ENCODE peak calls at places on chromosomes 6 and 20, in four cellular contexts. M is HCT116, J is colonic mucosa, N is adrenal gland. X is an unnamed sample. For H3K4me1, the result is how much of the 10 kb centered on the place peaks cover.

GRCh38 chr6:44446626-44447297 is 59.3 kb downstream of the CDC5L start:
- DNase-seq in J (no peak), M (no peak), N (no peak), X (no peak)

GRCh38 chr6:148980234-148980633 is 233.4 kb downstream of the UST start:
- DNase-seq in N (no peak), J (no peak), M (no peak), X (no peak)

GRCh38 chr6:151440930-151441329 is 11.0 kb downstream of the RMND1 start:
- DNase-seq in N (no peak), J (no peak), M (no peak), X (no peak)

GRCh38 chr6:125956506-125957390 is at the start of gene HINT3:
- DNase-seq in M (peak), J (peak), N (peak), X (peak)

GRCh38 chr20:45330476-45330875 is 17.7 kb downstream of the SDC4 start:
- DNase-seq in N (no peak), J (no peak), M (no peak), X (no peak)

GRCh38 chr6:41871677-41872076 is 23.5 kb downstream of the USP49 start:
- DNase-seq in M (no peak), J (no peak), N (no peak), X (no peak)

GRCh38 chr6:147132889-147133288 is 71.3 kb upstream of the STXBP5 start:
- DNase-seq in M (no peak), J (no peak), N (no peak), X (no peak)

GRCh38 chr20:64131406-64131805 is 24.0 kb upstream of the NPBWR2 start:
- DNase-seq in N (no peak), M (no peak), J (peak), X (peak)

GRCh38 chr20:5703542-5704215 is 46.5 kb upstream of the SHLD1 start:
- DNase-seq in N (no peak), M (no peak), J (no peak), X (no peak)

GRCh38 chr20:9616455-9616805 is 102.0 kb downstream of the LAMP5 start:
- DNase-seq in N (no peak), M (no peak), J (no peak), X (no peak)

GRCh38 chr6:138970856-138971425 is 17.1 kb downstream of the REPS1 start:
- DNase-seq in N (no peak), J (no peak), M (peak), X (no peak)

GRCh38 chr20:568097-568864 is 24.7 kb upstream of the CSNK2A1 start:
- DNase-seq in M (no peak), J (no peak), N (no peak), X (no peak)

GRCh38 chr6:76230711-76231110 is 158.2 kb upstream of the IMPG1 start:
- DNase-seq in M (peak), J (no peak), N (no peak), X (no peak)

GRCh38 chr6:54194067-54194466 is 82.8 kb downstream of the MLIP start:
- DNase-seq in J (no peak), M (peak), N (no peak), X (peak)

DNA sequence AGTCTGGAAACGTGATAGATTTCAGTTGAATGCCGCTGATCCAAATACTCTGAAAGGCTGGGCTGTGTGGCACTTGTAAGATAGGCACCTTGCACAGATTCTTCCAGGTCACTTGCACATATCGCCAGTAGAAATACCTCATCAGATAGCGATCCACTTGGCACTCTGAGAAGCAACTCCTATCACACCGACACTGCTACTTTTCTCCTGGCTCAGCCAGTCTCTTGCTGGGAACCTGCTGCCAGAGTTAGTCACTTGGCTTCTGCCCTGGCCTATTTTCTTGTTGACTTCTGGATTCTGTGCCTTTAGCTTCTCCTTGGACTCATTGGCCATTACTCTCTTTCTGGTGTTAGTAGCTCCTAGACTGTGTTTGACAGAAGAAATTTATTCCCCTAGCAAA is 66.6 kb downstream of the UTRN start:
- DNase-seq in N (peak), M (no peak), J (no peak), X (no peak)
- H3K4me1 ChIP-seq in N (half or more), M (under half), J (under half), X (under half)

GRCh38 chr6:1970151-1970561 is 275.2 kb downstream of the GMDS start:
- DNase-seq in N (no peak), M (no peak), J (no peak), X (no peak)

GRCh38 chr6:1972961-1973360 is 272.4 kb downstream of the GMDS start:
- DNase-seq in N (no peak), J (no peak), M (no peak), X (no peak)

GRCh38 chr6:1966713-1967112 is 278.7 kb downstream of the GMDS start:
- DNase-seq in N (no peak), J (no peak), M (no peak), X (no peak)

GRCh38 chr6:1965596-1966224 is 279.7 kb downstream of the GMDS start:
- DNase-seq in J (no peak), M (no peak), N (no peak), X (no peak)

DNA sequence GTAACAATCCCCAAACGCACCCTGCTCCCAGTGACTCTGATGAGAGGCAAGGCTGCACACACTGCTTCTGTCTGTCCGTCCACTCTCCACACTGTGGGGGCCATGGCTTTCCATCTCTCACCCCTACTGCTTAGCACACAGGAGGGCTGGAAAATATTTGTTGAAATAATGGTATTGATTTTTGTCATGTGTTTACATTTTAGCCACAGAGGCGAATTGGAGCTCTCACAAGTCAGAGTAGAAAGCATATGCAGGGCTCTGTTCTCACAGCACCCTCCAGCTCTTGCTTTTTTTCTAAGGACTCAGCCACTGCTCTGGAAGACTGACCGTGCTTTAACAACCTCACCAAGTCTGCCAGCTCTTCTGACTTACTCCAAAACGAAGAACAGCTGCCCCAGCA is 273.8 kb downstream of the GMDS start:
- DNase-seq in N (no peak), J (no peak), M (no peak), X (no peak)
- H3K4me3 ChIP-seq in N (no peak), J (no peak), M (no peak), X (no peak)

GRCh38 chr20:32357869-32358631 is at the start of gene ASXL1:
- DNase-seq in N (peak), M (peak), J (peak), X (peak)

GRCh38 chr20:32358883-32359632 is 927 bp downstream of the ASXL1 start:
- DNase-seq in N (peak), M (no peak), J (peak), X (peak)

GRCh38 chr20:32360333-32360634 is 2.2 kb downstream of the ASXL1 start:
- DNase-seq in M (no peak), J (no peak), N (no peak), X (no peak)

GRCh38 chr20:32358632-32358882 is 426 bp downstream of the ASXL1 start:
- DNase-seq in M (no peak), N (no peak), J (no peak), X (no peak)

GRCh38 chr20:32359633-32360332 is 1.7 kb downstream of the ASXL1 start:
- DNase-seq in J (peak), N (no peak), M (no peak), X (no peak)
- H3K4me1 ChIP-seq in J (under half), N (half or more), M (under half), X (under half)

GRCh38 chr20:62623488-62624324 is 18.6 kb upstream of the SLCO4A1 start:
- DNase-seq in M (peak), N (peak), J (peak), X (peak)
- H3K4me3 ChIP-seq in M (peak), N (no peak), J (peak), X (peak)

GRCh38 chr6:134183844-134184243 is 131.4 kb upstream of the SLC2A12 start:
- DNase-seq in M (no peak), J (no peak), N (no peak), X (no peak)
- H3K4me1 ChIP-seq in M (under half), J (under half), N (under half), X (under half)

DNA sequence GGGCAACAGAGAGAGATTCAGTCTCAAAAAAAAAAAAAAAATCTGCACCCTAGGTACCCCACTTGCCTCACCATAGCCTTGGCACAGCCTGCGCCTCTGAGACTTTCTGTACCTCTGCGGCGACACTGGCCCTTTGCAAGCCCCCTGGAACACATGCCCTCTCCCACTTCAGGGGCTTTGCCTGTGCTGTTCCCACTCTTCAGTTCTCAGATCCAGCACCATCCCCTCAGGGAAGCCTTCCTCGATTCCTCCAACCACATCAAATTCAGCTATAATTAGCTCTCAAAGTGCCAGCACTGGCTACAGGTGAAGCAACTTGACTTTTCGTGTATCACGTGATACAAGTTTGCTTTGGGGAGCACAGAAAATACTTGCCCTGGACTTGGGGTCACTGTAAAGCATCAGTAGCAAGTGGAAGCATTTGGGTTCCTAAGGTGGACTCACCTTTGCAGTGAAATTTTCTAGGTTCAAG is 2.1 kb upstream of the UBE2V1 start:
- DNase-seq in M (no peak), J (no peak), N (no peak), X (no peak)
- H3K4me3 ChIP-seq in M (peak), J (peak), N (peak), X (peak)

GRCh38 chr6:137159912-137160311 is 13.5 kb downstream of the IL22RA2 start:
- DNase-seq in M (no peak), N (no peak), J (no peak), X (no peak)

GRCh38 chr6:137160763-137161162 is 12.7 kb downstream of the IL22RA2 start:
- DNase-seq in J (no peak), N (no peak), M (no peak), X (no peak)

GRCh38 chr6:137155830-137156229 is 17.6 kb downstream of the IL22RA2 start:
- DNase-seq in M (no peak), J (no peak), N (no peak), X (no peak)

GRCh38 chr6:137157601-137158000 is 15.8 kb downstream of the IL22RA2 start:
- DNase-seq in J (no peak), N (no peak), M (no peak), X (no peak)

GRCh38 chr6:137156650-137157049 is 16.8 kb downstream of the IL22RA2 start:
- DNase-seq in J (no peak), M (no peak), N (no peak), X (no peak)
- H3K4me1 ChIP-seq in J (under half), M (under half), N (under half), X (under half)

X was measured in HAP-1.